ENCODE peak calls at places on chromosomes 13 and 19, in six cellular contexts. Q is tibial artery, V is AG10803, J is transverse colon, G is fibroblast of lung, I is A549. Y is an unnamed sample.

GRCh38 chr19:56333506-56333905 is 18.9 kb upstream of the ZSCAN5A start:
- DNase-seq in J (peak), G (peak), Q (peak), V (peak), I (peak), Y (peak)

GRCh38 chr13:39503048-39503447 is 99.9 kb downstream of the LHFPL6 start:
- DNase-seq in G (no peak), V (no peak), I (no peak), Q (no peak), J (no peak), Y (no peak)

GRCh38 chr13:25446261-25446660 is 74.5 kb downstream of the ATP8A2 start:
- DNase-seq in G (no peak), V (no peak), I (no peak), Q (no peak), J (no peak), Y (no peak)

GRCh38 chr13:30752201-30752797 is 17.0 kb downstream of the ALOX5AP start:
- DNase-seq in G (peak), I (no peak), Q (no peak), V (no peak), J (no peak), Y (no peak)

GRCh38 chr13:92739306-92739818 is 487.2 kb upstream of the GPC6 start:
- DNase-seq in G (no peak), I (no peak), V (no peak), Q (no peak), J (no peak), Y (no peak)

GRCh38 chr19:8358948-8359347 is 5.0 kb upstream of the ANGPTL4 start:
- DNase-seq in G (no peak), J (no peak), Q (no peak), I (no peak), V (no peak), Y (no peak)

GRCh38 chr19:14375582-14376291 is 5.5 kb upstream of the ADGRE5 start:
- DNase-seq in V (peak), G (no peak), I (no peak), Q (peak), J (no peak), Y (no peak)

GRCh38 chr19:3275068-3275582 is 50.7 kb downstream of the CELF5 start:
- DNase-seq in J (no peak), V (no peak), G (no peak), Q (no peak), I (peak), Y (no peak)

GRCh38 chr19:32178401-32178800 is 167.0 kb upstream of the ZNF507 start:
- DNase-seq in V (no peak), G (no peak), I (no peak), J (no peak), Q (no peak), Y (no peak)

GRCh38 chr19:36604656-36605100 is 435 bp upstream of the ZNF382 start:
- DNase-seq in V (peak), I (no peak), Q (peak), G (peak), J (peak), Y (peak)

GRCh38 chr13:110118106-110118505 is 188.9 kb downstream of the COL4A1 start:
- DNase-seq in G (no peak), Q (no peak), I (no peak), V (no peak), J (no peak), Y (no peak)

GRCh38 chr19:10662384-10663251 is 8.5 kb downstream of the ILF3 start:
- DNase-seq in I (no peak), Q (no peak), G (peak), J (no peak), V (peak), Y (no peak)

GRCh38 chr13:48448963-48449614 is 36.2 kb upstream of the LPAR6 start:
- DNase-seq in J (no peak), I (no peak), V (peak), G (peak), Q (no peak), Y (no peak)

GRCh38 chr13:113499936-113500335 is 9.4 kb upstream of the DCUN1D2 start:
- DNase-seq in J (no peak), V (peak), I (no peak), G (peak), Q (no peak), Y (no peak)

GRCh38 chr13:40772765-40773473 is 1.9 kb upstream of the MRPS31 start:
- DNase-seq in Q (no peak), I (no peak), G (no peak), J (no peak), V (no peak), Y (no peak)

GRCh38 chr13:46149272-46150133 is 32.5 kb downstream of the LCP1 start:
- DNase-seq in J (no peak), V (peak), Q (no peak), I (no peak), G (peak), Y (peak)

GRCh38 chr13:43783820-43784219 is 3.0 kb downstream of the ENOX1 start:
- DNase-seq in Q (no peak), J (no peak), I (peak), V (peak), G (peak), Y (no peak)
- TF ChIP-seq CTCF in Q (no peak), J (no peak), I (no peak), V (no peak), G (no peak), Y (no peak)

GRCh38 chr13:107712145-107712544 is 503.2 kb downstream of the LIG4 start:
- DNase-seq in J (no peak), Q (no peak), G (no peak), V (no peak), I (no peak), Y (no peak)
- H3K4me3 ChIP-seq in J (no peak), Q (no peak), G (no peak), V (no peak), I (no peak), Y (no peak)

DNA sequence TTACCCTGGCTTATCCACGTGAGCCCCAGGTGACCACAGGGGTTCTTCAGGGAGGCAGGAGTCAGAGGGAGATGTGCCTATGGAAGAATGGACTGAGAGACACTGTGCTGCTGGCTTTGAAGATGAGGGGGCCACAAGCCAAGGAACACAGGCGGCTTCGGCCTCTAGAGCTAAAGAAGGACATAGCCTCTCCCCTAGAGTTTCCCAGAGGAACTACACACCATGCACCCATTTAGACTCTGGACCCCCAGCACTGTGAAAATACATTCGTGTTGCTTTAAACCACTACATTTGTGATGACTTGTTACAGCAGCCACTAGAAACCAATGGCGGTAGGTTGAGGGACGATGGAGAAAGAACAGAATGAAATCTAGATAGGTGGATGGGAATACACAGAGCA is 13.7 kb upstream of the ATF5 start:
- DNase-seq in G (no peak), J (no peak), V (no peak), I (no peak), Q (no peak), Y (no peak)
- TF ChIP-seq CTCF in G (no peak), J (no peak), V (peak), I (no peak), Q (no peak), Y (no peak)

GRCh38 chr13:97460004-97460756 is 26.2 kb downstream of the RAP2A start:
- DNase-seq in G (peak), J (no peak), Q (no peak), I (no peak), V (peak), Y (no peak)

GRCh38 chr13:97459215-97459772 is 25.3 kb downstream of the RAP2A start:
- DNase-seq in I (no peak), G (no peak), J (no peak), V (no peak), Q (no peak), Y (no peak)

GRCh38 chr13:97466782-97467181 is 32.8 kb downstream of the RAP2A start:
- DNase-seq in J (no peak), Q (no peak), I (no peak), V (no peak), G (no peak), Y (no peak)

GRCh38 chr13:97456047-97456446 is 22.1 kb downstream of the RAP2A start:
- DNase-seq in Q (no peak), I (no peak), G (no peak), J (no peak), V (no peak), Y (no peak)

DNA sequence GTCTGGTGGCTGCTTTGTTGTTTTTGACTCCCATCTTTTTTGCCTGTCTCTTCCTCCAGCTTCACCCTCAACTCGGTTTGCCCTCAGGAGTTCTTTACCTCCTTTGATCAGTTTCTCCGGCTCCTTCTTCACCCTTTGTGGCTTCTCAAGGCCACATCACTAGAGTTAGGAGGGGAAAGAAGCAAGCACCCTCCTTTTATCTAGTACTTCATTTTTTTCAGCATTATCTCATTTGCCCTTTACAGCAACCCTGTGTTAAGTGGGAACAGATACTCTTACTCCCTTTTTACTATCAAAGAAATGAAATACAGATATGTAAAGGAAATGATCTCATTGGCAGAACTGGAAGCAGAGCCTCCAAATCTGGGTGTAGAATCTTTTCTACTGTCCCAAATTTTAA is 26.9 kb downstream of the RAP2A start:
- DNase-seq in I (no peak), Q (no peak), J (no peak), V (no peak), G (no peak), Y (no peak)
- H3K4me3 ChIP-seq in I (no peak), Q (no peak), J (no peak), V (no peak), G (no peak), Y (no peak)

GRCh38 chr13:95153647-95154405 is 147.4 kb downstream of the ABCC4 start:
- DNase-seq in V (peak), G (peak), J (no peak), Q (no peak), I (no peak), Y (no peak)

GRCh38 chr13:95155093-95155492 is 146.2 kb downstream of the ABCC4 start:
- DNase-seq in Q (no peak), V (no peak), I (no peak), J (no peak), G (no peak), Y (no peak)

GRCh38 chr13:95154441-95154886 is 146.8 kb downstream of the ABCC4 start:
- DNase-seq in V (peak), G (peak), Q (no peak), I (no peak), J (no peak), Y (no peak)

GRCh38 chr13:95155504-95155903 is 145.7 kb downstream of the ABCC4 start:
- DNase-seq in J (no peak), Q (no peak), I (no peak), G (no peak), V (no peak), Y (no peak)

DNA sequence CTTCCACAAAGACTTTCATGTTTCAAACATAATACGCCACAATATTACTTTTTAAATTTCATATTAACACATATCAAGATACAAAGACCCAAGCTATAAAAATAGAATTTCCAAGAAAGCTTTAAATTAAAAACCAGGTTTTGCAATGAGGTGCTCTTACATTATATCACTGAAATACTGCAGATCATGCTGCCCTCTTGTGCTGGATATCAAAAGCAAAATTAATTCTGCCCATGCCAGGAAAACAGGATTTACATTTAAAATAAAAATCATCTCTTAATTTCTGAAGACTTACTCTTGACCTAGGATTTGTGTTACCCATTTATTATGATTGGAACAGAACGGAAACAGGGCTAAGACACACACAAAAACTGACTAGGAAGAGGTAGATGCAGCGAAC is 145.0 kb downstream of the ABCC4 start:
- DNase-seq in J (no peak), I (no peak), Q (no peak), V (peak), G (peak), Y (no peak)
- TF ChIP-seq CTCF in J (peak), I (peak), Q (no peak), V (peak), G (no peak), Y (peak)